ENCODE peak calls at places on chromosomes 11 and 22, in five cellular contexts. One of them, this sample, is unnamed.

GRCh38 chr11:126468102-126468521 is 112.6 kb downstream of the ST3GAL4 start:
- DNase-seq in HepG2: no peak
- DNase-seq in upper lobe of left lung: peak; percentile 28
- DNase-seq in stomach: no peak
- DNase-seq in suprapubic skin: no peak
- DNase-seq in this sample: no peak

GRCh38 chr11:119218141-119218878 is 12.2 kb downstream of the CBL start:
- DNase-seq in HepG2: no peak
- DNase-seq in suprapubic skin: no peak
- DNase-seq in upper lobe of left lung: no peak
- DNase-seq in stomach: no peak
- DNase-seq in this sample: no peak

GRCh38 chr22:25602924-25603323 is 38.4 kb downstream of the GRK3 start:
- DNase-seq in suprapubic skin: no peak
- DNase-seq in stomach: no peak
- DNase-seq in HepG2: no peak
- DNase-seq in upper lobe of left lung: no peak
- DNase-seq in this sample: no peak

GRCh38 chr11:68312780-68313573 is 586 bp downstream of the LRP5 start:
- DNase-seq in upper lobe of left lung: no peak
- DNase-seq in stomach: no peak
- DNase-seq in suprapubic skin: no peak
- DNase-seq in HepG2: no peak
- DNase-seq in this sample: no peak

GRCh38 chr11:575324-575995 is 810 bp upstream of the PHRF1 start:
- DNase-seq in HepG2: peak; percentile 59
- DNase-seq in stomach: no peak
- DNase-seq in upper lobe of left lung: no peak
- DNase-seq in suprapubic skin: peak; percentile 86
- DNase-seq in this sample: no peak

GRCh38 chr11:32005786-32006406 is 85.0 kb upstream of the RCN1 start:
- DNase-seq in stomach: no peak
- DNase-seq in HepG2: no peak
- DNase-seq in suprapubic skin: no peak
- DNase-seq in upper lobe of left lung: no peak
- DNase-seq in this sample: no peak

GRCh38 chr22:23696326-23696851 is 5.6 kb downstream of the RGL4 start:
- DNase-seq in stomach: peak; percentile 51
- DNase-seq in suprapubic skin: no peak
- DNase-seq in HepG2: no peak
- DNase-seq in upper lobe of left lung: peak; percentile 72
- DNase-seq in this sample: no peak

GRCh38 chr11:3155216-3155615 is 9.9 kb downstream of the OSBPL5 start:
- DNase-seq in stomach: no peak
- DNase-seq in HepG2: no peak
- DNase-seq in suprapubic skin: no peak
- DNase-seq in upper lobe of left lung: no peak
- DNase-seq in this sample: no peak

GRCh38 chr11:36498721-36499120 is 11.4 kb downstream of the TRAF6 start:
- DNase-seq in stomach: no peak
- DNase-seq in upper lobe of left lung: no peak
- DNase-seq in suprapubic skin: no peak
- DNase-seq in HepG2: no peak
- DNase-seq in this sample: no peak

GRCh38 chr11:15613231-15613630 is 498.5 kb downstream of the INSC start:
- DNase-seq in HepG2: no peak
- DNase-seq in suprapubic skin: no peak
- DNase-seq in upper lobe of left lung: no peak
- DNase-seq in stomach: no peak
- DNase-seq in this sample: no peak

GRCh38 chr22:23237841-23238240 is 57.5 kb downstream of the BCR start:
- DNase-seq in stomach: no peak
- DNase-seq in upper lobe of left lung: no peak
- DNase-seq in HepG2: no peak
- DNase-seq in suprapubic skin: no peak
- DNase-seq in this sample: no peak

GRCh38 chr22:48751539-48752437 is 1075.9 kb downstream of the BRD1 start:
- DNase-seq in suprapubic skin: no peak
- DNase-seq in upper lobe of left lung: no peak
- DNase-seq in HepG2: no peak
- DNase-seq in stomach: peak; percentile 23
- DNase-seq in this sample: peak; percentile 90

GRCh38 chr22:32333141-32333768 is 24.4 kb upstream of the RFPL3 start:
- DNase-seq in suprapubic skin: peak; percentile 44
- DNase-seq in upper lobe of left lung: no peak
- DNase-seq in stomach: peak; percentile 15
- DNase-seq in HepG2: no peak
- DNase-seq in this sample: no peak

GRCh38 chr22:37819100-37819433 is 4.1 kb upstream of the GALR3 start:
- DNase-seq in upper lobe of left lung: no peak
- DNase-seq in stomach: no peak
- DNase-seq in suprapubic skin: no peak
- DNase-seq in HepG2: no peak
- DNase-seq in this sample: no peak

GRCh38 chr11:133127746-133128145 is 404.6 kb downstream of the OPCML start:
- DNase-seq in stomach: no peak
- DNase-seq in suprapubic skin: no peak
- DNase-seq in upper lobe of left lung: no peak
- DNase-seq in HepG2: no peak
- DNase-seq in this sample: peak; percentile 39

GRCh38 chr11:81030186-81030585 is 1589.4 kb upstream of the TENM4 start:
- DNase-seq in suprapubic skin: no peak
- DNase-seq in upper lobe of left lung: no peak
- DNase-seq in stomach: no peak
- DNase-seq in HepG2: no peak
- DNase-seq in this sample: no peak

GRCh38 chr22:45572444-45572843 is 69.8 kb downstream of the FBLN1 start:
- DNase-seq in stomach: no peak
- DNase-seq in HepG2: no peak
- DNase-seq in suprapubic skin: no peak
- DNase-seq in upper lobe of left lung: no peak
- DNase-seq in this sample: no peak

GRCh38 chr22:38766076-38766777 is 10.4 kb upstream of the SUN2 start:
- DNase-seq in stomach: peak; percentile 60
- DNase-seq in suprapubic skin: peak; percentile 78
- DNase-seq in HepG2: peak; percentile 74
- DNase-seq in upper lobe of left lung: peak; percentile 44
- DNase-seq in this sample: no peak

GRCh38 chr11:96464695-96465307 is 75.0 kb downstream of the JRKL start:
- DNase-seq in HepG2: peak; percentile 68
- DNase-seq in upper lobe of left lung: no peak
- DNase-seq in suprapubic skin: no peak
- DNase-seq in stomach: no peak
- DNase-seq in this sample: no peak

GRCh38 chr11:133903875-133904817 is 52.6 kb downstream of the IGSF9B start:
- DNase-seq in upper lobe of left lung: peak; percentile 1
- DNase-seq in stomach: no peak
- DNase-seq in HepG2: no peak
- DNase-seq in suprapubic skin: peak; percentile 20
- DNase-seq in this sample: no peak

GRCh38 chr11:65043881-65044501 is 3.0 kb downstream of the SAC3D1 start:
- DNase-seq in stomach: no peak
- DNase-seq in HepG2: no peak
- DNase-seq in suprapubic skin: no peak
- DNase-seq in upper lobe of left lung: peak; percentile 80
- DNase-seq in this sample: no peak

GRCh38 chr11:75946531-75947530 is 131.8 kb downstream of the UVRAG start:
- DNase-seq in HepG2: no peak
- DNase-seq in upper lobe of left lung: peak; percentile 30
- DNase-seq in stomach: no peak
- DNase-seq in suprapubic skin: no peak
- DNase-seq in this sample: no peak

GRCh38 chr22:41001722-41002122 is 50.5 kb downstream of the RBX1 start:
- DNase-seq in suprapubic skin: no peak
- DNase-seq in upper lobe of left lung: no peak
- DNase-seq in HepG2: peak; percentile 41
- DNase-seq in stomach: no peak
- DNase-seq in this sample: no peak

GRCh38 chr11:45096636-45097035 is 49.8 kb upstream of the PRDM11 start:
- DNase-seq in upper lobe of left lung: no peak
- DNase-seq in suprapubic skin: no peak
- DNase-seq in stomach: no peak
- DNase-seq in HepG2: no peak
- DNase-seq in this sample: peak; percentile 86

GRCh38 chr22:27154717-27155116 is 497.3 kb downstream of the MIAT start:
- DNase-seq in stomach: no peak
- DNase-seq in upper lobe of left lung: no peak
- DNase-seq in suprapubic skin: no peak
- DNase-seq in HepG2: no peak
- DNase-seq in this sample: no peak

GRCh38 chr22:36759481-36760159 is 16.3 kb downstream of the IFT27 start:
- DNase-seq in stomach: no peak
- DNase-seq in HepG2: no peak
- DNase-seq in upper lobe of left lung: peak; percentile 8
- DNase-seq in suprapubic skin: peak; percentile 25
- DNase-seq in this sample: no peak

GRCh38 chr11:94973099-94973968 is at the start of the genes CWC15 and KDM4D:
- DNase-seq in upper lobe of left lung: peak; percentile 93
- DNase-seq in suprapubic skin: peak; percentile 98
- DNase-seq in stomach: peak; percentile 95
- DNase-seq in HepG2: peak; percentile 87
- DNase-seq in this sample: peak; percentile 98

GRCh38 chr11:18319914-18320313 is 2.0 kb downstream of the HPS5 start:
- DNase-seq in HepG2: no peak
- DNase-seq in upper lobe of left lung: no peak
- DNase-seq in suprapubic skin: no peak
- DNase-seq in stomach: no peak
- DNase-seq in this sample: no peak

GRCh38 chr11:117814766-117815261 is 9.7 kb downstream of the FXYD2 start:
- DNase-seq in suprapubic skin: peak; percentile 83
- DNase-seq in HepG2: peak; percentile 54
- DNase-seq in upper lobe of left lung: peak; percentile 79
- DNase-seq in stomach: peak; percentile 81
- DNase-seq in this sample: peak; percentile 96

GRCh38 chr11:16945671-16946469 is 68.3 kb downstream of the PLEKHA7 start:
- DNase-seq in upper lobe of left lung: peak; percentile 69
- DNase-seq in suprapubic skin: no peak
- DNase-seq in stomach: peak; percentile 73
- DNase-seq in HepG2: peak; percentile 68
- DNase-seq in this sample: no peak

GRCh38 chr22:18109410-18110193 is 1.0 kb upstream of the TUBA8 start:
- DNase-seq in upper lobe of left lung: no peak
- DNase-seq in HepG2: no peak
- DNase-seq in stomach: no peak
- DNase-seq in suprapubic skin: no peak
- DNase-seq in this sample: no peak

GRCh38 chr22:18111759-18112330 is 1.2 kb downstream of the TUBA8 start:
- DNase-seq in stomach: peak; percentile 51
- DNase-seq in suprapubic skin: no peak
- DNase-seq in upper lobe of left lung: no peak
- DNase-seq in HepG2: no peak
- DNase-seq in this sample: no peak

GRCh38 chr22:18112440-18112839 is 1.8 kb downstream of the TUBA8 start:
- DNase-seq in HepG2: no peak
- DNase-seq in stomach: no peak
- DNase-seq in suprapubic skin: no peak
- DNase-seq in upper lobe of left lung: no peak
- DNase-seq in this sample: no peak

GRCh38 chr22:18110944-18111758 is 542 bp downstream of the TUBA8 start:
- DNase-seq in suprapubic skin: no peak
- DNase-seq in stomach: no peak
- DNase-seq in upper lobe of left lung: no peak
- DNase-seq in HepG2: no peak
- DNase-seq in this sample: no peak

GRCh38 chr22:18110194-18110943 is at the start of gene TUBA8:
- DNase-seq in suprapubic skin: peak; percentile 73
- DNase-seq in upper lobe of left lung: no peak
- DNase-seq in HepG2: no peak
- DNase-seq in stomach: peak; percentile 75
- DNase-seq in this sample: no peak
- TF ChIP-seq EP300 in suprapubic skin: no peak
- TF ChIP-seq EP300 in upper lobe of left lung: no peak
- TF ChIP-seq EP300 in HepG2: no peak
- TF ChIP-seq EP300 in stomach: no peak
- TF ChIP-seq EP300 in this sample: no peak

GRCh38 chr22:44218071-44218470 is 37.3 kb downstream of the PARVG start:
- DNase-seq in upper lobe of left lung: no peak
- DNase-seq in suprapubic skin: no peak
- DNase-seq in stomach: no peak
- DNase-seq in HepG2: no peak
- DNase-seq in this sample: peak; percentile 83
- H3K27me3 ChIP-seq in upper lobe of left lung: no peaks in the 10 kb centered on the region
- H3K27me3 ChIP-seq in suprapubic skin: peaks cover 32% of the 10 kb centered on the region
- H3K27me3 ChIP-seq in stomach: peaks cover 9% of the 10 kb centered on the region
- H3K27me3 ChIP-seq in HepG2: peaks cover 6% of the 10 kb centered on the region
- H3K27me3 ChIP-seq in this sample: no peaks in the 10 kb centered on the region

DNA sequence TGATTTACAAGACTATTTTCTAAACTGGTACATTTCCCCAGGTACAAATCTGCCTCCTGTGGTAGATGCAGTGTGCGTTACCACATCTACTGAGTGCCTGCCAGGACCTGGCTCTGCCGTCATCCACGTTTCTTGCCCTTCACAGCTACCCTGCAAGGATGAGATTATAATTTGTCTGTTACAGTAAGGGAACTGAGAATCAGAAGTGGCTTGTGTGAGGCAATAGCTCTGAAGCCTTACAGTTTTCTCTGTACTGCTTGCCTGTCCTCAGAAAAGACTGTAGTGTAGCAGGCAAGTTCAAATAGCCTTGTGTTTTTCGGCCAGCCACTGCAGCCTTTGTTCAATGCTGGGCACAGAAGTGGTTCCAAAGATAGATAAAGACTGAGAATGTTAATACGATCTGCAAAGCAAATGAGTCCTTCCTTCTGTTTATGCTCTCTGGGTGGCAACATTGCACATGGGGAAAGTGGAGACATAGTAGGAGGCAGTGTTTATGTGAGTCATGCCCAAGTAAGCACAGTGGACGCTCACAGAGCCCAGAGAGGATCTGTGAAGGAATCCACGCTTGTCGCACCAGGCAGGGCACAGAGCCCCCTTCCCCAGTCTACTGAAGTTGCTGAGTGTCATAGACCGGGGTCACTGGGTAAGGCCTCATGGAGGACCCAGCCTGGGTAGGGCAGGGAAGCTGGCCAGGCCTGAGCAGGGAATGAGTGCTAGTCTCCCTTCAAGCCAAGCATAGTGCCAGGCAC is 49.1 kb downstream of the MICAL2 start:
- DNase-seq in upper lobe of left lung: peak; percentile 66
- DNase-seq in stomach: no peak
- DNase-seq in suprapubic skin: no peak
- DNase-seq in HepG2: no peak
- DNase-seq in this sample: no peak
- TF ChIP-seq POLR2A in upper lobe of left lung: no peak
- TF ChIP-seq POLR2A in stomach: no peak
- TF ChIP-seq POLR2A in suprapubic skin: no peak
- TF ChIP-seq POLR2A in HepG2: no peak
- TF ChIP-seq POLR2A in this sample: no peak

GRCh38 chr11:58285483-58286040 is 17.5 kb upstream of the OR10W1 start:
- DNase-seq in stomach: no peak
- DNase-seq in upper lobe of left lung: no peak
- DNase-seq in suprapubic skin: peak; percentile 49
- DNase-seq in HepG2: no peak
- DNase-seq in this sample: no peak

GRCh38 chr11:58289266-58289665 is 21.2 kb upstream of the OR10W1 start:
- DNase-seq in stomach: no peak
- DNase-seq in suprapubic skin: no peak
- DNase-seq in HepG2: no peak
- DNase-seq in upper lobe of left lung: no peak
- DNase-seq in this sample: no peak

GRCh38 chr11:58292017-58292416 is 24.0 kb upstream of the OR10W1 start:
- DNase-seq in upper lobe of left lung: no peak
- DNase-seq in HepG2: no peak
- DNase-seq in suprapubic skin: no peak
- DNase-seq in stomach: no peak
- DNase-seq in this sample: no peak

GRCh38 chr11:58286249-58286648 is 18.2 kb upstream of the OR10W1 start:
- DNase-seq in suprapubic skin: no peak
- DNase-seq in HepG2: peak; percentile 54
- DNase-seq in upper lobe of left lung: no peak
- DNase-seq in stomach: no peak
- DNase-seq in this sample: no peak
- TF ChIP-seq EP300 in suprapubic skin: no peak
- TF ChIP-seq EP300 in HepG2: no peak
- TF ChIP-seq EP300 in upper lobe of left lung: no peak
- TF ChIP-seq EP300 in stomach: no peak
- TF ChIP-seq EP300 in this sample: no peak